ENCODE peak calls at places on chromosomes 7 and 10, in five cellular contexts. One of them, this sample, is unnamed.

GRCh38 chr7:157335991-157336382 is 817 bp upstream of the DNAJB6 start:
- DNase-seq in trophoblast cell: no peak
- DNase-seq in H9: no peak
- DNase-seq in neuronal stem cell: no peak
- DNase-seq in IMR-90: no peak
- DNase-seq in this sample: no peak

GRCh38 chr10:75655791-75656451 is 224.5 kb downstream of the LRMDA start:
- DNase-seq in trophoblast cell: no peak
- DNase-seq in neuronal stem cell: no peak
- DNase-seq in H9: no peak
- DNase-seq in IMR-90: no peak
- DNase-seq in this sample: peak; percentile 49

GRCh38 chr10:79939969-79940368 is 8.9 kb downstream of the SFTPD start:
- DNase-seq in IMR-90: no peak
- DNase-seq in trophoblast cell: no peak
- DNase-seq in H9: no peak
- DNase-seq in neuronal stem cell: no peak
- DNase-seq in this sample: no peak

GRCh38 chr10:84521015-84521414 is 192.6 kb downstream of the CCSER2 start:
- DNase-seq in H9: no peak
- DNase-seq in neuronal stem cell: no peak
- DNase-seq in IMR-90: no peak
- DNase-seq in trophoblast cell: no peak
- DNase-seq in this sample: no peak

GRCh38 chr10:49650724-49651034 is 28.8 kb upstream of the C10orf53 start:
- DNase-seq in neuronal stem cell: no peak
- DNase-seq in H9: peak; percentile 22
- DNase-seq in IMR-90: no peak
- DNase-seq in trophoblast cell: no peak
- DNase-seq in this sample: no peak

GRCh38 chr7:142587578-142588191 is 161.6 kb upstream of the PRSS1 start:
- DNase-seq in trophoblast cell: peak; percentile 79
- DNase-seq in IMR-90: peak; percentile 81
- DNase-seq in neuronal stem cell: peak; percentile 11
- DNase-seq in H9: peak; percentile 50
- DNase-seq in this sample: peak; percentile 87

GRCh38 chr7:7428806-7429205 is 106.9 kb downstream of the COL28A1 start:
- DNase-seq in IMR-90: peak; percentile 81
- DNase-seq in H9: no peak
- DNase-seq in neuronal stem cell: no peak
- DNase-seq in trophoblast cell: no peak
- DNase-seq in this sample: no peak

GRCh38 chr7:127819975-127820778 is 168.2 kb downstream of the SND1 start:
- DNase-seq in trophoblast cell: peak; percentile 38
- DNase-seq in IMR-90: peak; percentile 70
- DNase-seq in neuronal stem cell: no peak
- DNase-seq in H9: no peak
- DNase-seq in this sample: peak; percentile 79

GRCh38 chr7:65250697-65251395 is 122.8 kb upstream of the ZNF92 start:
- DNase-seq in IMR-90: no peak
- DNase-seq in neuronal stem cell: no peak
- DNase-seq in H9: peak; percentile 39
- DNase-seq in trophoblast cell: peak; percentile 12
- DNase-seq in this sample: no peak

GRCh38 chr7:41185851-41186250 is 517.0 kb downstream of the INHBA start:
- DNase-seq in IMR-90: no peak
- DNase-seq in trophoblast cell: no peak
- DNase-seq in neuronal stem cell: no peak
- DNase-seq in H9: no peak
- DNase-seq in this sample: peak; percentile 37

GRCh38 chr7:126483972-126484371 is 768.8 kb downstream of the GRM8 start:
- DNase-seq in neuronal stem cell: no peak
- DNase-seq in H9: no peak
- DNase-seq in IMR-90: no peak
- DNase-seq in trophoblast cell: no peak
- DNase-seq in this sample: no peak

GRCh38 chr7:148894596-148894995 is 10.5 kb upstream of the EZH2 start:
- DNase-seq in neuronal stem cell: no peak
- DNase-seq in H9: no peak
- DNase-seq in IMR-90: no peak
- DNase-seq in trophoblast cell: no peak
- DNase-seq in this sample: no peak

GRCh38 chr10:74156919-74157289 is 5.9 kb downstream of the ADK start:
- DNase-seq in H9: no peak
- DNase-seq in IMR-90: peak; percentile 60
- DNase-seq in neuronal stem cell: no peak
- DNase-seq in trophoblast cell: no peak
- DNase-seq in this sample: peak; percentile 50

GRCh38 chr10:31171402-31172120 is 139.9 kb upstream of the ZNF438 start:
- DNase-seq in trophoblast cell: no peak
- DNase-seq in neuronal stem cell: no peak
- DNase-seq in IMR-90: peak; percentile 67
- DNase-seq in H9: no peak
- DNase-seq in this sample: peak; percentile 40

GRCh38 chr7:77866791-77867190 is 68.2 kb downstream of the PHTF2 start:
- DNase-seq in H9: no peak
- DNase-seq in IMR-90: peak; percentile 87
- DNase-seq in trophoblast cell: peak; percentile 78
- DNase-seq in neuronal stem cell: no peak
- DNase-seq in this sample: peak; percentile 81

GRCh38 chr10:69153227-69153626 is 26.8 kb upstream of the SUPV3L1 start:
- DNase-seq in H9: no peak
- DNase-seq in trophoblast cell: no peak
- DNase-seq in neuronal stem cell: no peak
- DNase-seq in IMR-90: no peak
- DNase-seq in this sample: no peak

GRCh38 chr7:45573636-45574470 is at the start of gene ADCY1:
- DNase-seq in H9: no peak
- DNase-seq in neuronal stem cell: peak; percentile 54
- DNase-seq in IMR-90: no peak
- DNase-seq in trophoblast cell: no peak
- DNase-seq in this sample: no peak

GRCh38 chr7:143008007-143008901 is 18.7 kb downstream of the OR9A2 start:
- DNase-seq in trophoblast cell: peak; percentile 91
- DNase-seq in neuronal stem cell: peak; percentile 79
- DNase-seq in H9: peak; percentile 86
- DNase-seq in IMR-90: peak; percentile 41
- DNase-seq in this sample: peak; percentile 50

GRCh38 chr10:97057836-97058235 is 127.9 kb downstream of the SLIT1 start:
- DNase-seq in neuronal stem cell: no peak
- DNase-seq in IMR-90: no peak
- DNase-seq in H9: no peak
- DNase-seq in trophoblast cell: no peak
- DNase-seq in this sample: no peak

GRCh38 chr7:44136731-44137130 is 4.4 kb downstream of the MYL7 start:
- DNase-seq in IMR-90: no peak
- DNase-seq in H9: no peak
- DNase-seq in neuronal stem cell: no peak
- DNase-seq in trophoblast cell: no peak
- DNase-seq in this sample: no peak

GRCh38 chr10:75660833-75661232 is 229.4 kb downstream of the LRMDA start:
- DNase-seq in H9: no peak
- DNase-seq in trophoblast cell: no peak
- DNase-seq in neuronal stem cell: no peak
- DNase-seq in IMR-90: no peak
- DNase-seq in this sample: peak; percentile 29

GRCh38 chr10:42987575-42987974 is 89.3 kb upstream of the RET start:
- DNase-seq in trophoblast cell: peak; percentile 44
- DNase-seq in IMR-90: no peak
- DNase-seq in neuronal stem cell: no peak
- DNase-seq in H9: no peak
- DNase-seq in this sample: no peak

GRCh38 chr10:17025444-17026295 is 103.9 kb downstream of the CUBN start:
- DNase-seq in H9: no peak
- DNase-seq in trophoblast cell: peak; percentile 59
- DNase-seq in IMR-90: peak; percentile 99
- DNase-seq in neuronal stem cell: no peak
- DNase-seq in this sample: peak; percentile 99

GRCh38 chr7:153537271-153537670 is 514.9 kb upstream of the DPP6 start:
- DNase-seq in neuronal stem cell: no peak
- DNase-seq in trophoblast cell: no peak
- DNase-seq in H9: no peak
- DNase-seq in IMR-90: no peak
- DNase-seq in this sample: no peak

GRCh38 chr10:47264797-47265281 is 35.2 kb upstream of the GDF10 start:
- DNase-seq in IMR-90: no peak
- DNase-seq in H9: no peak
- DNase-seq in trophoblast cell: peak; percentile 10
- DNase-seq in neuronal stem cell: no peak
- DNase-seq in this sample: no peak

GRCh38 chr7:32163141-32163806 is 93.1 kb upstream of the PDE1C start:
- DNase-seq in trophoblast cell: peak; percentile 2
- DNase-seq in neuronal stem cell: no peak
- DNase-seq in IMR-90: peak; percentile 85
- DNase-seq in H9: no peak
- DNase-seq in this sample: peak; percentile 87

GRCh38 chr10:94093286-94093905 is 99.7 kb downstream of the PLCE1 start:
- DNase-seq in neuronal stem cell: no peak
- DNase-seq in IMR-90: peak; percentile 42
- DNase-seq in trophoblast cell: no peak
- DNase-seq in H9: no peak
- DNase-seq in this sample: no peak

GRCh38 chr7:26553128-26553527 is 261.5 kb downstream of the SNX10 start:
- DNase-seq in IMR-90: no peak
- DNase-seq in neuronal stem cell: no peak
- DNase-seq in H9: no peak
- DNase-seq in trophoblast cell: no peak
- DNase-seq in this sample: no peak

GRCh38 chr7:151430391-151431205 is 9.3 kb downstream of the CRYGN start:
- DNase-seq in neuronal stem cell: no peak
- DNase-seq in IMR-90: no peak
- DNase-seq in H9: no peak
- DNase-seq in trophoblast cell: no peak
- DNase-seq in this sample: no peak

GRCh38 chr10:133162910-133163856 is 3.2 kb downstream of the KNDC1 start:
- DNase-seq in neuronal stem cell: no peak
- DNase-seq in IMR-90: no peak
- DNase-seq in H9: no peak
- DNase-seq in trophoblast cell: no peak
- DNase-seq in this sample: no peak

GRCh38 chr10:133162178-133162909 is 2.3 kb downstream of the KNDC1 start:
- DNase-seq in IMR-90: no peak
- DNase-seq in trophoblast cell: no peak
- DNase-seq in H9: no peak
- DNase-seq in neuronal stem cell: no peak
- DNase-seq in this sample: no peak

GRCh38 chr10:133159950-133160812 is at the start of gene KNDC1:
- DNase-seq in H9: peak; percentile 58
- DNase-seq in IMR-90: peak; percentile 17
- DNase-seq in neuronal stem cell: no peak
- DNase-seq in trophoblast cell: no peak
- DNase-seq in this sample: no peak

GRCh38 chr10:133160813-133161471 is 923 bp downstream of the KNDC1 start:
- DNase-seq in trophoblast cell: no peak
- DNase-seq in neuronal stem cell: no peak
- DNase-seq in H9: no peak
- DNase-seq in IMR-90: no peak
- DNase-seq in this sample: no peak

DNA sequence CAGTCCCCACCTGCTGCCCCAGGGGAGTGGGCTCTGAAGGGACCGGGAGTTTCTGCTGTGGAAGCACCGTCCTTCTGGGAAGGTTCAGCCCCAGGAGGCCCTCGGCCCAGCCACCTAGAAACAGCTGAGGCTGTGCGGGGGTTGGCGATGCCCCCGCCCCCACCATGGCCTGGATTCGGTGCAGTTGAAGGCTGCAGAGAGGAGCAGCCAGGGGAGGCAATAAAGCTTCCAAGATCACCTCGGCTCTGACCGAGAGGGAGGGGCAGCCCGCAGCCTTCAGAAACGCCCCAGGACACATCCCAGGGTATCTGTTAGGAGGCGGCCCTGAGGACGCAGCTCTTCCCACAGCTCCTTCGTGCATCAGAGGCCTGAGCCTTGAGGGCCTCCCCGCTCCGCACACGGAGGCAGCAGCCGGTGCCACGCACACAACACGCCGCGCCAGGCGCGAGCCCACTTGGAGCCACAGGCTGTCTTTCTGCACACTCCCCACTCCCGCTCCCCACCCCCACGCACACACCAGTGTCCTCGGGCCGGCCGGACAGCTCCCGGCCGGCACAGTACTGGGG is 1.6 kb downstream of the KNDC1 start:
- DNase-seq in IMR-90: no peak
- DNase-seq in trophoblast cell: peak; percentile 20
- DNase-seq in neuronal stem cell: no peak
- DNase-seq in H9: no peak
- DNase-seq in this sample: no peak
- H3K18ac ChIP-seq in IMR-90: no peak overlapping the region
- H3K18ac ChIP-seq in trophoblast cell: no peak overlapping the region
- H3K18ac ChIP-seq in neuronal stem cell: peak overlapping the region; percentile 36
- H3K18ac ChIP-seq in H9: no peak overlapping the region
- H3K18ac ChIP-seq in this sample: no peak overlapping the region

DNA sequence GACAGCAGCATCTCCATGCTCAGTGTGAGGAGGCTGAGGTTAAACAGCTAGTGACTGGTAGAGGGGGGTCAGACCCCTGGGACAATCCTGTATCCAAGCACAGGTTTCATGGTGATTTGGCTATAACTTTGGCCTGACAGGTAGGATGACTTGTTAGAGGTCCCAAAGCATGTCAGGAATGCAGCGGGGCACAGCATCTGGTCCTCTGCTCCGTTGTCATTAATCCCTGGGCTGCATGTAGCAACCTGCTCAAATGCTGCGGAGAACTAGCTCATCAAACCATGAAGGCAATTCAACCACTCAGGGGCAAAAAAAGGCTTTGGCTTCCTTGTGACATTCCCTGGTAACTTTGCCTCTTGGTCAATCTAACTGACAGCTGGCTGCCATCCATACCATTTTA is 26.8 kb downstream of the WNT2 start:
- DNase-seq in H9: no peak
- DNase-seq in neuronal stem cell: no peak
- DNase-seq in IMR-90: no peak
- DNase-seq in trophoblast cell: no peak
- DNase-seq in this sample: no peak
- H3K9ac ChIP-seq in H9: no peak overlapping the region
- H3K9ac ChIP-seq in neuronal stem cell: no peak overlapping the region
- H3K9ac ChIP-seq in IMR-90: no peak overlapping the region
- H3K9ac ChIP-seq in trophoblast cell: no peak overlapping the region
- H3K9ac ChIP-seq in this sample: no peak overlapping the region

DNA sequence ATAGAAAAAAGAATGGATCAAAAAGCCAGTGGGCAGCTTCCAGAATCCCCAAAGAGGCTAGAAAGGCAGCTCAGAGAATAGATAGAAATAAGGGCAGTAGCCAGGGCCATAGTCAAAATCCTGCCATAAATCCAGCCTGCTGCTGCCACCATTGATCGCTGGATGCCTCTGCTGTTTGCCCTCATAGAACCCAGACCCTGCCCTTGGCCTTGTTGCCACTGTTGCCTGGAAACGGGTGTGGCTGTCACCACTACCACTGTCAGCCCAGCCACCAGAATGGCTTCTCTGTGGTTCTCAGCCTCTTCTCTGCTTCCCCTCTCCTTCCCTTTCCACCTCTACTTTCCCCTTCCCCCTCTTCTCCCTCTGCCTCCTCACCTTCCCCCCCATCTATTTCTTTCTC is 57.8 kb downstream of the HHEX start:
- DNase-seq in trophoblast cell: no peak
- DNase-seq in neuronal stem cell: no peak
- DNase-seq in H9: no peak
- DNase-seq in IMR-90: no peak
- DNase-seq in this sample: no peak
- H3K4me2 ChIP-seq in trophoblast cell: no peak overlapping the region
- H3K4me2 ChIP-seq in neuronal stem cell: no peak overlapping the region
- H3K4me2 ChIP-seq in H9: no peak overlapping the region
- H3K4me2 ChIP-seq in IMR-90: no peak overlapping the region
- H3K4me2 ChIP-seq in this sample: no peak overlapping the region

GRCh38 chr10:110221044-110221720 is 13.8 kb downstream of the MXI1 start:
- DNase-seq in neuronal stem cell: no peak
- DNase-seq in H9: no peak
- DNase-seq in trophoblast cell: no peak
- DNase-seq in IMR-90: no peak
- DNase-seq in this sample: no peak
- H3K18ac ChIP-seq in neuronal stem cell: no peak overlapping the region
- H3K18ac ChIP-seq in H9: no peak overlapping the region
- H3K18ac ChIP-seq in trophoblast cell: no peak overlapping the region
- H3K18ac ChIP-seq in IMR-90: no peak overlapping the region
- H3K18ac ChIP-seq in this sample: no peak overlapping the region

This sample was measured in mesenchymal stem cell.